ENCODE peak calls at places on chromosomes 11 and 22, in eight cellular contexts. E is cardiac fibroblast; L is H4; H is HS-27A; S is NCI-H774; Z is activated naive CD4-positive, alpha-beta T cell treated with anti-CD3 and anti-CD28 coated beads, Interleukin-2, amount 10 ng/mL, durations not matched to agents 7 days and 5 days; W is pons; U is NCI-H524 treated with DMSO at 0.1 percent for 48 hours. P is an unnamed sample.

GRCh38 chr22:49633010-49633324 is 194.7 kb downstream of the BRD1 start:
- DNase-seq in E (no peak), L (no peak), H (no peak), S (no peak), Z (no peak), W (no peak), U (no peak), P (no peak)

GRCh38 chr11:3995949-3996554 is 98.5 kb upstream of the RRM1 start:
- DNase-seq in E (peak; percentile 84), L (no peak), H (no peak), S (no peak), Z (no peak), W (no peak), U (no peak), P (no peak)

GRCh38 chr11:26842883-26843282 is 121.0 kb upstream of the SLC5A12 start:
- DNase-seq in E (no peak), L (no peak), H (no peak), S (no peak), Z (no peak), W (no peak), U (no peak), P (no peak)

GRCh38 chr11:126186708-126187481 is 24.6 kb downstream of the RPUSD4 start:
- DNase-seq in E (no peak), L (no peak), H (no peak), S (no peak), Z (no peak), W (no peak), U (no peak), P (no peak)

GRCh38 chr11:110777765-110778164 is 65.5 kb upstream of the ARHGAP20 start:
- DNase-seq in E (peak; percentile 80), L (peak; percentile 76), H (no peak), S (no peak), Z (no peak), W (peak; percentile 38), U (no peak), P (peak; percentile 86)

GRCh38 chr11:108654994-108655631 is 9.8 kb upstream of the DDX10 start:
- DNase-seq in E (peak; percentile 78), L (peak; percentile 53), H (peak; percentile 22), S (no peak), Z (peak; percentile 46), W (peak; percentile 32), U (no peak), P (no peak)

GRCh38 chr11:36091256-36091811 is 147.5 kb downstream of the LDLRAD3 start:
- DNase-seq in E (peak; percentile 79), L (peak; percentile 92), H (peak; percentile 9), S (no peak), Z (no peak), W (no peak), U (no peak), P (peak; percentile 98)

GRCh38 chr11:57214087-57214395 is 23.0 kb downstream of the APLNR start:
- DNase-seq in E (no peak), L (no peak), H (peak; percentile 15), S (no peak), Z (no peak), W (no peak), U (no peak), P (no peak)

GRCh38 chr11:69156673-69157155 is 979 bp downstream of the SMIM38 start:
- DNase-seq in E (peak; percentile 51), L (peak; percentile 49), H (no peak), S (no peak), Z (no peak), W (peak; percentile 17), U (no peak), P (peak; percentile 27)

GRCh38 chr11:119156496-119156895 is 7.6 kb downstream of the ABCG4 start:
- DNase-seq in E (no peak), L (no peak), H (no peak), S (no peak), Z (no peak), W (no peak), U (no peak), P (no peak)

GRCh38 chr11:64686466-64687175 is 36.4 kb downstream of the NRXN2 start:
- DNase-seq in E (no peak), L (no peak), H (no peak), S (no peak), Z (no peak), W (no peak), U (no peak), P (no peak)

GRCh38 chr22:45099961-45100360 is 63.8 kb upstream of the NUP50 start:
- DNase-seq in E (no peak), L (no peak), H (no peak), S (no peak), Z (no peak), W (no peak), U (no peak), P (no peak)

GRCh38 chr11:119764108-119764874 is 35.3 kb upstream of the NECTIN1 start:
- DNase-seq in E (no peak), L (peak; percentile 48), H (no peak), S (no peak), Z (no peak), W (peak; percentile 69), U (peak; percentile 43), P (no peak)

GRCh38 chr11:215581-216037 is 8.1 kb downstream of the RIC8A start:
- DNase-seq in E (peak; percentile 22), L (no peak), H (no peak), S (no peak), Z (no peak), W (no peak), U (no peak), P (peak; percentile 21)

GRCh38 chr22:36423461-36424404 is 36.0 kb upstream of the MYH9 start:
- DNase-seq in E (no peak), L (peak; percentile 84), H (no peak), S (no peak), Z (no peak), W (peak; percentile 28), U (no peak), P (peak; percentile 95)

GRCh38 chr11:6397156-6397555 is 6.9 kb downstream of the SMPD1 start:
- DNase-seq in E (no peak), L (no peak), H (peak; percentile 15), S (no peak), Z (no peak), W (no peak), U (no peak), P (no peak)

GRCh38 chr22:50185384-50186087 is at the start of gene TRABD:
- DNase-seq in E (peak; percentile 86), L (peak; percentile 85), H (peak; percentile 17), S (peak; percentile 73), Z (peak; percentile 91), W (peak; percentile 75), U (no peak), P (peak; percentile 88)

GRCh38 chr11:55697817-55698216 is 35.8 kb downstream of the OR4C6 start:
- DNase-seq in E (no peak), L (no peak), H (no peak), S (no peak), Z (no peak), W (no peak), U (no peak), P (no peak)

GRCh38 chr11:33997473-33998347 is 53.8 kb upstream of the CAPRIN1 start:
- DNase-seq in E (no peak), L (no peak), H (no peak), S (no peak), Z (no peak), W (peak; percentile 73), U (no peak), P (no peak)

GRCh38 chr22:21932347-21932746 is 20.3 kb downstream of the PPM1F start:
- DNase-seq in E (no peak), L (no peak), H (no peak), S (no peak), Z (no peak), W (no peak), U (no peak), P (no peak)

GRCh38 chr11:40337118-40337517 is 1122.3 kb downstream of the LRRC4C start:
- DNase-seq in E (peak; percentile 5), L (no peak), H (no peak), S (no peak), Z (no peak), W (no peak), U (no peak), P (no peak)

GRCh38 chr11:65834202-65834601 is 439 bp downstream of the SNX32 start:
- DNase-seq in E (no peak), L (no peak), H (no peak), S (no peak), Z (no peak), W (no peak), U (no peak), P (no peak)

GRCh38 chr11:78045851-78046485 is 17.7 kb upstream of the THRSP start:
- DNase-seq in E (peak; percentile 60), L (peak; percentile 39), H (peak; percentile 52), S (peak; percentile 72), Z (peak; percentile 75), W (peak; percentile 80), U (peak; percentile 27), P (peak; percentile 40)

GRCh38 chr11:66068923-66069714 is 953 bp upstream of the PACS1 start:
- DNase-seq in E (peak; percentile 74), L (peak; percentile 49), H (no peak), S (no peak), Z (peak; percentile 57), W (peak; percentile 68), U (no peak), P (peak; percentile 81)

GRCh38 chr11:107042748-107043147 is 24.5 kb upstream of the GUCY1A2 start:
- DNase-seq in E (peak; percentile 5), L (no peak), H (no peak), S (no peak), Z (no peak), W (no peak), U (peak; percentile 82), P (peak; percentile 36)

GRCh38 chr11:72842126-72842525 is 27.9 kb downstream of the ATG16L2 start:
- DNase-seq in E (no peak), L (no peak), H (no peak), S (no peak), Z (no peak), W (no peak), U (peak; percentile 22), P (no peak)

GRCh38 chr11:15655552-15655951 is 540.8 kb downstream of the INSC start:
- DNase-seq in E (no peak), L (no peak), H (no peak), S (no peak), Z (no peak), W (no peak), U (no peak), P (no peak)

GRCh38 chr11:46457659-46458058 is 66.1 kb upstream of the CHRM4 start:
- DNase-seq in E (peak; percentile 51), L (no peak), H (no peak), S (no peak), Z (no peak), W (no peak), U (no peak), P (no peak)

P was measured in MV-4-11.